ENCODE peak calls at places on chromosomes 11 and 22, in nine cellular contexts. W is DMS 273 treated with DMSO at 0.1 percent for 48 hours; L is stimulated activated CD8-positive, alpha-beta memory T cell treated with anti-CD3 and anti-CD28 coated beads, Interleukin-2, amount 100 ng/mL, for 48 hours; A is fibroblast of villous mesenchyme; K is AML-193; B is D721Med; D is NCI-H1436; Y is CD8-positive, alpha-beta memory T cell; E is NCI-H1105. V is an unnamed sample.

GRCh38 chr11:111942826-111943225 is 5.7 kb downstream of the DIXDC1 start:
- DNase-seq in W (no peak), L (no peak), A (peak), K (no peak), B (no peak), D (no peak), Y (no peak), E (no peak), V (no peak)

GRCh38 chr11:120023120-120023519 is 114.8 kb downstream of the TRIM29 start:
- DNase-seq in W (no peak), L (no peak), A (no peak), K (no peak), B (no peak), D (no peak), Y (no peak), E (no peak), V (no peak)

GRCh38 chr11:46162700-46163099 is 41.4 kb upstream of the PHF21A start:
- DNase-seq in W (no peak), L (no peak), A (no peak), K (no peak), B (no peak), D (no peak), Y (no peak), E (no peak), V (no peak)

GRCh38 chr11:129252621-129253020 is 60.5 kb upstream of the ARHGAP32 start:
- DNase-seq in W (no peak), L (no peak), A (no peak), K (no peak), B (no peak), D (no peak), Y (no peak), E (no peak), V (no peak)

GRCh38 chr11:91788764-91789163 is 435.9 kb upstream of the FAT3 start:
- DNase-seq in W (no peak), L (no peak), A (no peak), K (no peak), B (no peak), D (no peak), Y (no peak), E (no peak), V (no peak)

GRCh38 chr11:132028380-132029240 is 658.2 kb downstream of the NTM start:
- DNase-seq in W (no peak), L (no peak), A (peak), K (peak), B (no peak), D (peak), Y (no peak), E (peak), V (peak)

GRCh38 chr11:126139541-126140091 is 71.8 kb downstream of the RPUSD4 start:
- DNase-seq in W (peak), L (no peak), A (peak), K (no peak), B (no peak), D (no peak), Y (no peak), E (no peak), V (no peak)

GRCh38 chr22:42991010-42991651 is 23.8 kb downstream of the PACSIN2 start:
- DNase-seq in W (no peak), L (no peak), A (peak), K (no peak), B (no peak), D (no peak), Y (no peak), E (no peak), V (no peak)

GRCh38 chr11:103863497-103863896 is 172.9 kb upstream of the DDI1 start:
- DNase-seq in W (no peak), L (no peak), A (peak), K (no peak), B (no peak), D (no peak), Y (no peak), E (no peak), V (no peak)

GRCh38 chr11:80958414-80958813 is 1517.6 kb upstream of the TENM4 start:
- DNase-seq in W (no peak), L (no peak), A (peak), K (no peak), B (no peak), D (no peak), Y (no peak), E (no peak), V (no peak)

GRCh38 chr11:13896175-13896989 is 66.1 kb upstream of the SPON1 start:
- DNase-seq in W (no peak), L (no peak), A (no peak), K (no peak), B (no peak), D (no peak), Y (no peak), E (no peak), V (no peak)

GRCh38 chr22:24200616-24201212 is 19.4 kb downstream of the SUSD2 start:
- DNase-seq in W (no peak), L (no peak), A (peak), K (no peak), B (no peak), D (no peak), Y (no peak), E (no peak), V (no peak)

GRCh38 chr11:31820438-31820818 is 9.3 kb upstream of the PAX6 start:
- DNase-seq in W (no peak), L (no peak), A (no peak), K (no peak), B (no peak), D (no peak), Y (no peak), E (no peak), V (no peak)

GRCh38 chr11:128029219-128029722 is 558.1 kb downstream of the ETS1 start:
- DNase-seq in W (peak), L (no peak), A (peak), K (no peak), B (no peak), D (no peak), Y (no peak), E (peak), V (no peak)

GRCh38 chr11:1653541-1654387 is 24.2 kb downstream of the KRTAP5-5 start:
- DNase-seq in W (no peak), L (no peak), A (no peak), K (no peak), B (no peak), D (no peak), Y (no peak), E (no peak), V (no peak)

GRCh38 chr22:42228480-42228879 is 42.0 kb downstream of the TCF20 start:
- DNase-seq in W (no peak), L (no peak), A (no peak), K (no peak), B (no peak), D (no peak), Y (no peak), E (no peak), V (no peak)

GRCh38 chr22:22928666-22929380 is 41.2 kb downstream of the IGLL5 start:
- DNase-seq in W (no peak), L (peak), A (no peak), K (no peak), B (no peak), D (no peak), Y (peak), E (no peak), V (no peak)

GRCh38 chr22:42868751-42869251 is 11.7 kb upstream of the ARFGAP3 start:
- DNase-seq in W (peak), L (no peak), A (no peak), K (no peak), B (no peak), D (no peak), Y (no peak), E (no peak), V (peak)

GRCh38 chr11:75160880-75161279 is 10.0 kb downstream of the SLCO2B1 start:
- DNase-seq in W (no peak), L (no peak), A (no peak), K (no peak), B (no peak), D (no peak), Y (no peak), E (no peak), V (no peak)

GRCh38 chr11:118697346-118697745 is 17.9 kb upstream of the TREH start:
- DNase-seq in W (no peak), L (no peak), A (no peak), K (no peak), B (no peak), D (no peak), Y (no peak), E (no peak), V (no peak)

GRCh38 chr11:29119691-29120328 is 897.0 kb downstream of the KCNA4 start:
- DNase-seq in W (no peak), L (no peak), A (peak), K (no peak), B (no peak), D (no peak), Y (no peak), E (no peak), V (no peak)

GRCh38 chr11:10483584-10483983 is 28.5 kb downstream of the AMPD3 start:
- DNase-seq in W (no peak), L (no peak), A (no peak), K (no peak), B (no peak), D (no peak), Y (no peak), E (no peak), V (no peak)